ENCODE peak calls at places on chromosomes 13 and 19, in five cellular contexts. T is KBM-7, F is lung microvascular endothelial cell, B is fibroblast of lung, V is substantia nigra. A is an unnamed sample.

GRCh38 chr19:8145969-8146368 is 3.4 kb downstream of the FBN3 start:
- DNase-seq in F (no peak), V (no peak), B (no peak), T (peak; percentile 32), A (no peak)

GRCh38 chr13:88246239-88246638 is 575.1 kb downstream of the SLITRK5 start:
- DNase-seq in V (no peak), T (no peak), F (no peak), B (peak; percentile 8), A (no peak)

GRCh38 chr13:113267642-113268405 is 29.2 kb upstream of the LAMP1 start:
- DNase-seq in B (no peak), F (no peak), V (no peak), T (no peak), A (no peak)

GRCh38 chr13:46747031-46747820 is 49.7 kb downstream of the ESD start:
- DNase-seq in B (no peak), T (no peak), F (no peak), V (no peak), A (no peak)

GRCh38 chr13:113637262-113638160 is 20.5 kb downstream of the ATP4B start:
- DNase-seq in V (no peak), F (no peak), B (no peak), T (no peak), A (no peak)

GRCh38 chr13:27533155-27533643 is 82.8 kb upstream of the MTIF3 start:
- DNase-seq in F (peak; percentile 88), T (peak; percentile 56), V (peak; percentile 82), B (peak; percentile 69), A (peak; percentile 72)

GRCh38 chr13:94481966-94482365 is 2.5 kb upstream of the DCT start:
- DNase-seq in F (no peak), V (no peak), T (no peak), B (peak; percentile 80), A (no peak)

GRCh38 chr19:39415111-39416046 is 2.9 kb downstream of the PLEKHG2 start:
- DNase-seq in T (no peak), V (no peak), F (no peak), B (no peak), A (peak; percentile 23)

GRCh38 chr13:100124265-100124664 is 35.4 kb downstream of the PCCA start:
- DNase-seq in B (no peak), T (peak; percentile 57), F (no peak), V (no peak), A (no peak)

GRCh38 chr19:23787106-23787505 is 28.4 kb upstream of the ZNF681 start:
- DNase-seq in V (no peak), B (peak; percentile 26), F (no peak), T (no peak), A (no peak)

GRCh38 chr19:34671972-34672371 is 5.0 kb downstream of the SCGB2B2 start:
- DNase-seq in F (no peak), B (no peak), V (no peak), T (no peak), A (no peak)

GRCh38 chr19:29260477-29261317 is 47.7 kb upstream of the UQCRFS1 start:
- DNase-seq in T (peak; percentile 63), F (peak; percentile 30), V (no peak), B (no peak), A (no peak)

GRCh38 chr13:111011899-111012298 is 97.0 kb upstream of the ANKRD10 start:
- DNase-seq in T (no peak), V (no peak), B (no peak), F (no peak), A (no peak)

GRCh38 chr19:10501971-10502523 is 1.1 kb downstream of the KEAP1 start:
- DNase-seq in F (peak; percentile 68), V (peak; percentile 84), T (peak; percentile 49), B (peak; percentile 49), A (peak; percentile 78)

GRCh38 chr19:38843175-38843758 is 6.5 kb downstream of the HNRNPL start:
- DNase-seq in F (no peak), T (no peak), V (no peak), B (no peak), A (no peak)